ENCODE peak calls at places on chromosome 14, in five cellular contexts. Y is cardiac fibroblast, S is AG04449, W is Caco-2, T is foreskin fibroblast. K is an unnamed sample.
A peak's percentile ranks its signal among the peaks of the same experiment; 100 is the strongest.

GRCh38 chr14:73553845-73554244 is 4.9 kb downstream of the HEATR4 start:
- DNase-seq in Y (no peak), S (no peak), W (no peak), T (no peak), K (no peak)

GRCh38 chr14:65791551-65791981 is 379.0 kb downstream of the FUT8 start:
- DNase-seq in S (peak; percentile 9), T (peak; percentile 50), Y (peak; percentile 44), W (no peak), K (no peak)

GRCh38 chr14:93936245-93936644 is 9.1 kb downstream of the FAM181A start:
- DNase-seq in T (peak; percentile 30), S (no peak), Y (no peak), W (peak; percentile 49), K (peak; percentile 49)

GRCh38 chr14:61433169-61433568 is 111.8 kb downstream of the PRKCH start:
- DNase-seq in S (no peak), Y (no peak), W (no peak), T (peak; percentile 8), K (no peak)

GRCh38 chr14:23481362-23481970 is 12.0 kb downstream of the NGDN start:
- DNase-seq in T (peak; percentile 57), Y (peak; percentile 29), W (peak; percentile 41), S (no peak), K (peak; percentile 42)

GRCh38 chr14:51605575-51605974 is 46.1 kb upstream of the FRMD6 start:
- DNase-seq in T (no peak), Y (no peak), S (no peak), W (no peak), K (no peak)

GRCh38 chr14:89702151-89702936 is 252.2 kb downstream of the EFCAB11 start:
- DNase-seq in Y (peak; percentile 40), T (peak; percentile 77), W (no peak), S (no peak), K (no peak)

GRCh38 chr14:75283884-75284563 is 5.4 kb downstream of the FOS start:
- DNase-seq in W (peak; percentile 69), Y (peak; percentile 52), T (no peak), S (no peak), K (no peak)

GRCh38 chr14:99508896-99509629 is 27.9 kb downstream of the CCNK start:
- DNase-seq in T (no peak), S (no peak), Y (no peak), W (no peak), K (no peak)

GRCh38 chr14:33959692-33960151 is 8.8 kb upstream of the EGLN3 start:
- DNase-seq in S (no peak), W (no peak), T (no peak), Y (no peak), K (no peak)

GRCh38 chr14:90778468-90779255 is 37.6 kb downstream of the TTC7B start:
- DNase-seq in S (no peak), W (no peak), Y (no peak), T (no peak), K (no peak)

GRCh38 chr14:72516936-72517408 is 376.9 kb downstream of the DPF3 start:
- DNase-seq in S (peak; percentile 56), T (peak; percentile 94), Y (peak; percentile 92), W (peak; percentile 68), K (peak; percentile 68)

GRCh38 chr14:33682746-33683145 is 268.1 kb downstream of the EGLN3 start:
- DNase-seq in S (no peak), W (no peak), T (peak; percentile 90), Y (peak; percentile 96), K (peak; percentile 91)

GRCh38 chr14:50882932-50883826 is 11.3 kb downstream of the ABHD12B start:
- DNase-seq in S (no peak), W (peak; percentile 68), Y (no peak), T (no peak), K (no peak)

GRCh38 chr14:94113908-94114588 is 3.5 kb downstream of the IFI27 start:
- DNase-seq in S (no peak), Y (no peak), T (peak; percentile 41), W (no peak), K (no peak)

GRCh38 chr14:54207476-54207875 is 189.3 kb upstream of the CDKN3 start:
- DNase-seq in Y (peak; percentile 35), W (no peak), S (no peak), T (peak; percentile 54), K (no peak)

GRCh38 chr14:75155159-75155558 is 21.3 kb downstream of the TMED10 start:
- DNase-seq in Y (no peak), S (no peak), T (no peak), W (no peak), K (no peak)

GRCh38 chr14:98748966-98749365 is 523.0 kb downstream of the BCL11B start:
- DNase-seq in W (no peak), S (no peak), Y (no peak), T (no peak), K (no peak)

GRCh38 chr14:106044949-106045596 is 518.7 kb downstream of the TMEM121 start:
- DNase-seq in T (no peak), W (peak; percentile 69), Y (peak; percentile 15), S (no peak), K (peak; percentile 54)

GRCh38 chr14:32702571-32702970 is 236.1 kb upstream of the NPAS3 start:
- DNase-seq in W (peak; percentile 1), S (no peak), T (no peak), Y (peak; percentile 73), K (no peak)

GRCh38 chr14:65222434-65222833 is 120.1 kb upstream of the MAX start:
- DNase-seq in W (peak; percentile 57), S (no peak), T (peak; percentile 81), Y (peak; percentile 85), K (peak; percentile 71)

GRCh38 chr14:21191261-21191808 is 35.5 kb upstream of the OR5AU1 start:
- DNase-seq in W (no peak), S (no peak), T (no peak), Y (no peak), K (no peak)

GRCh38 chr14:33505295-33505962 is 445.4 kb downstream of the EGLN3 start:
- DNase-seq in W (no peak), T (no peak), S (no peak), Y (no peak), K (no peak)

GRCh38 chr14:102370305-102370809 is 7.6 kb downstream of the TECPR2 start:
- DNase-seq in W (no peak), T (peak; percentile 21), Y (peak; percentile 22), S (no peak), K (no peak)

GRCh38 chr14:102911991-102912761 is 10.3 kb upstream of the AMN start:
- DNase-seq in W (no peak), Y (no peak), S (no peak), T (no peak), K (no peak)

GRCh38 chr14:99234982-99235491 is 37.0 kb downstream of the BCL11B start:
- DNase-seq in W (no peak), T (no peak), S (no peak), Y (no peak), K (no peak)

GRCh38 chr14:31206536-31207286 is 882 bp downstream of the HECTD1 start:
- DNase-seq in W (peak; percentile 51), Y (no peak), T (peak; percentile 46), S (no peak), K (peak; percentile 44)

GRCh38 chr14:61503167-61503801 is 181.9 kb downstream of the PRKCH start:
- DNase-seq in T (no peak), S (no peak), Y (no peak), W (no peak), K (peak; percentile 80)

GRCh38 chr14:21846227-21846885 is 172.7 kb upstream of the OR4E1 start:
- DNase-seq in Y (no peak), S (no peak), W (peak; percentile 66), T (no peak), K (peak; percentile 45)

GRCh38 chr14:30580616-30581282 is 21.8 kb downstream of the G2E3 start:
- DNase-seq in W (no peak), S (no peak), Y (no peak), T (no peak), K (no peak)

GRCh38 chr14:91862417-91862816 is 4.9 kb downstream of the TC2N start:
- DNase-seq in T (no peak), W (no peak), S (no peak), Y (no peak), K (no peak)

GRCh38 chr14:91861091-91861490 is 6.2 kb downstream of the TC2N start:
- DNase-seq in S (no peak), W (no peak), T (no peak), Y (no peak), K (no peak)

GRCh38 chr14:91860238-91860637 is 7.1 kb downstream of the TC2N start:
- DNase-seq in T (no peak), S (no peak), Y (no peak), W (no peak), K (no peak)

GRCh38 chr14:91854327-91854934 is 12.9 kb downstream of the TC2N start:
- DNase-seq in Y (no peak), T (no peak), S (no peak), W (no peak), K (no peak)

GRCh38 chr14:91858536-91859275 is 8.6 kb downstream of the TC2N start:
- DNase-seq in T (peak; percentile 92), S (no peak), W (peak; percentile 34), Y (peak; percentile 69), K (peak; percentile 53)
- TF ChIP-seq CTCF in T (no peak), S (no peak), W (no peak), Y (peak; percentile 8), K (no peak)

DNA sequence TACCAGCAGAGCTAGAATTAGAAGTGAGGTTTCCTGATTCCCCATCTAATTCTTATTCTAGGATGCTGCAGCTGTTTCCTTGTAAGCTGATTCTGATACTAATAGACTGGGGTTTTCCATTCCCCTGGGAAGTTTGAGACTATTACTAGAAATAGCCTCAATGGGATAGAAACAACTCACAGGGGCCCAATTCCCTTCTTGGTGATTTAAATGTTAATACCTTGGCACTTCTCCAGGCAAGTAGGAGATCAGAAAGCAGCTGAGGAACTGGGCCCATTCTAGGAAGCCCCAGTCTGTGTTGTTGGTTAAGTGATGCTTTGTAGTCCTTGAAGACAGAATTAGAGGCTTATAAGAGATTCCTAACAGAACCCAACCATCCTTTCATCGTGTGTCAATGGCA is 407.0 kb upstream of the SEL1L start:
- DNase-seq in T (no peak), Y (no peak), S (no peak), W (no peak), K (no peak)
- TF ChIP-seq CTCF in T (no peak), Y (no peak), S (no peak), W (no peak), K (no peak)

DNA sequence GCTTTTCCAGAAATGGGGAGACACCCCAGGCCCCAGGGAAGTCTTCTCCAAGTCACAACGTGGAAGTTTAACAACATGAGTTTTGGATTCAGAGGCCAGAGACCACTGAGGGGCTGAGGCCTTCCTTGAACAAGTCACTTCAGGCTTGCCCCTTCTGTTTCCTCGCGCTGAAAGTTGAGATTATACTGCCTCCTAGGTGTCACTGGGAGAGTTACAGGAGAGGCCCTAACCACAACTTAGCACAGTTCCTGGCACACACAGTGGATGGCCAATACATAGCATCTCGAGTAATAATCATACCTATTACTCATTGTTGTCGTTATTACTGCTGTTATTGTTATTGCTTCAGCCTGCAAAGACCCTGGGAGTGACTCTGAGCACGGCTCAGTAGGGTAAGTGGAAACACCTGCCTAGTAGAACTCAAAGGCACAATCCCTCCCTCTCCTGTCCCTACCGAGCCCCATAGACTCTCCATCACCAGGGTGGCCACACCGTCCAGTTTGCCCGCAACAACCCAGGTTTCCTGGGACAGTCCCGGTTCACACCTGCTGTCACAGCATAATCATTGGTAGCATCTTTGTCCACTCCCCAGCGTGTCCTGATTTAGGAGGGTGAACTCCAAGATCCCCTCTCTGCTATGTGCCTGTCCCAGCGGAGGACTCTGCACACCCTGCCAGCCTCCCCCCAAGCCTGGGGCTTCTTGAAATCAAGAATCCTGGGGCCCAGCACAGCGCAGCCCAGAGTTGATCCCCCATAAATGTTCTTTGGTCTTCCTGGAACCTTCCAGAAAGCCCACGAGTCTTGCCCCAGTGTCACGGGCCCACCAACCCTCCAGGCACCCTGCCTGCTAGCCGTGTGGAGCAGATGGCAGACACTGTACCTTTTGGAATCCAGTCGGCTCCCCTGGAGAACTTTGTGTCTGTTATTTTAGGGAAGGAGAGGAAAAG is 85.0 kb downstream of the SYNE3 start:
- DNase-seq in W (no peak), S (no peak), T (peak; percentile 43), Y (peak; percentile 60), K (peak; percentile 48)
- TF ChIP-seq CTCF in W (peak; percentile 34), S (peak; percentile 42), T (peak; percentile 35), Y (peak; percentile 67), K (peak; percentile 46)

GRCh38 chr14:105013150-105013787 is 7.6 kb downstream of the CDCA4 start:
- DNase-seq in W (no peak), S (no peak), T (peak; percentile 61), Y (no peak), K (no peak)
- TF ChIP-seq CTCF in W (no peak), S (peak; percentile 6), T (no peak), Y (peak; percentile 4), K (no peak)

K was measured in MCF 10A.